ENCODE peak calls at places on chromosome 12, in four cellular contexts. V is psoas muscle, X is heart left ventricle, D is uterus. B is an unnamed sample.

GRCh38 chr12:68939500-68939899 is 6.5 kb upstream of the CPM start:
- DNase-seq in D (no peak), X (no peak), V (no peak), B (no peak)

GRCh38 chr12:84730561-84731162 is 181.9 kb downstream of the SLC6A15 start:
- DNase-seq in D (no peak), V (no peak), X (no peak), B (no peak)

GRCh38 chr12:54658306-54659264 is 10.4 kb upstream of the DCD start:
- DNase-seq in X (no peak), D (no peak), V (no peak), B (no peak)

GRCh38 chr12:26782372-26783132 is 50.4 kb downstream of the ITPR2 start:
- DNase-seq in V (no peak), X (no peak), D (no peak), B (no peak)

GRCh38 chr12:6215120-6215807 is 15.1 kb downstream of the CD9 start:
- DNase-seq in X (no peak), V (no peak), D (no peak), B (no peak)

GRCh38 chr12:99767809-99768208 is 120.3 kb downstream of the GARIN6 start:
- DNase-seq in X (no peak), D (no peak), V (no peak), B (no peak)

GRCh38 chr12:65854629-65855028 is 30.3 kb downstream of the HMGA2 start:
- DNase-seq in V (no peak), X (no peak), D (no peak), B (no peak)

GRCh38 chr12:27015730-27016076 is 1.5 kb upstream of the TM7SF3 start:
- DNase-seq in X (no peak), D (no peak), V (no peak), B (no peak)

GRCh38 chr12:79782197-79782890 is 91.6 kb upstream of the PAWR start:
- DNase-seq in D (no peak), X (no peak), V (no peak), B (no peak)

GRCh38 chr12:64103821-64104220 is 118.3 kb downstream of the KICS2 start:
- DNase-seq in D (no peak), X (no peak), V (no peak), B (no peak)

GRCh38 chr12:123767613-123768012 is 5.5 kb downstream of the DNAH10 start:
- DNase-seq in V (no peak), D (no peak), X (no peak), B (no peak)

GRCh38 chr12:253116-253831 is 9.4 kb downstream of the SLC6A13 start:
- DNase-seq in X (no peak), V (no peak), D (no peak), B (no peak)

GRCh38 chr12:130568546-130568945 is 147.6 kb downstream of the RIMBP2 start:
- DNase-seq in X (no peak), V (no peak), D (no peak), B (no peak)

GRCh38 chr12:2648406-2648805 is 146.4 kb upstream of the FKBP4 start:
- DNase-seq in D (no peak), V (no peak), X (no peak), B (no peak)

GRCh38 chr12:101782544-101782855 is 43.2 kb upstream of the SYCP3 start:
- DNase-seq in X (no peak), V (no peak), D (no peak), B (no peak)

GRCh38 chr12:31928246-31929139 is 30.7 kb upstream of the RESF1 start:
- DNase-seq in V (no peak), X (no peak), D (no peak), B (no peak)

GRCh38 chr12:6171409-6172015 is 28.7 kb upstream of the CD9 start:
- DNase-seq in V (peak; percentile 71), D (peak; percentile 43), X (peak; percentile 76), B (no peak)

GRCh38 chr12:92299744-92300143 is 154.1 kb upstream of the BTG1 start:
- DNase-seq in D (no peak), X (no peak), V (no peak), B (no peak)

GRCh38 chr12:98504368-98504617 is 11.1 kb upstream of the TMPO start:
- DNase-seq in X (no peak), D (no peak), V (no peak), B (no peak)

GRCh38 chr12:67590122-67590795 is 58.3 kb upstream of the DYRK2 start:
- DNase-seq in V (no peak), X (no peak), D (no peak), B (no peak)

GRCh38 chr12:120438495-120439198 is 734 bp downstream of the COX6A1 start:
- DNase-seq in V (no peak), X (no peak), D (no peak), B (no peak)

GRCh38 chr12:9829990-9830389 is 2.7 kb downstream of the KLRF1 start:
- DNase-seq in D (no peak), X (no peak), V (no peak), B (no peak)

GRCh38 chr12:51246254-51246853 is 7.7 kb downstream of the DAZAP2 start:
- DNase-seq in D (no peak), V (no peak), X (no peak), B (no peak)

GRCh38 chr12:131123817-131124216 is 170.1 kb downstream of the ADGRD1 start:
- DNase-seq in V (no peak), D (no peak), X (no peak), B (peak; percentile 34)

GRCh38 chr12:104752883-104753282 is 205.2 kb downstream of the SLC41A2 start:
- DNase-seq in X (no peak), V (no peak), D (no peak), B (no peak)

GRCh38 chr12:2841056-2841455 is 6.2 kb upstream of the NRIP2 start:
- DNase-seq in X (no peak), D (no peak), V (no peak), B (no peak)

GRCh38 chr12:105935106-105935505 is 203.6 kb downstream of the NUAK1 start:
- DNase-seq in V (no peak), X (no peak), D (no peak), B (no peak)

GRCh38 chr12:19841451-19841850 is 402.2 kb downstream of the AEBP2 start:
- DNase-seq in X (no peak), V (no peak), D (no peak), B (no peak)

GRCh38 chr12:65779946-65780345 is 44.3 kb upstream of the HMGA2 start:
- DNase-seq in D (no peak), X (no peak), V (no peak), B (no peak)

DNA sequence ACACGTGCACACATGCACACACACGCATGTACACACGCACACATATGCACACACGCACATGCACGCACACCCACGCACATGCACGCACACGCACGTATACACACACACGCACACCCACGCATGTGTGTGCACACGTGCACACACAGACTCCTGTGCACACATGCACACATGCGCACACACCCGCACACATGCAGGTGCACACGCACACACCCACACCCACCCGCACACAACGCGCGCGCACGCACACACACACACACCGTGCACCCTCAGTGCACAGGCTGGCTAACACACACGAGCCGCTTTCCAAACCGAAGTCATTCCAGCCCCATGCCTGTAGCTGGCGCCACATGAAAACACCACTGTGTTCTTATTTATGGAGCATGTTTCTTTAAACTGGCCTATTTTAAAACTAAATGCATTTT is 45.3 kb downstream of the GALNT9 start:
- DNase-seq in V (no peak), X (no peak), D (no peak), B (no peak)
- H3K27me3 ChIP-seq in V (no peaks in the 10 kb centered on the region), X (peaks cover 35% of the 10 kb centered on the region), D (no peaks in the 10 kb centered on the region), B (peaks cover 7% of the 10 kb centered on the region)

DNA sequence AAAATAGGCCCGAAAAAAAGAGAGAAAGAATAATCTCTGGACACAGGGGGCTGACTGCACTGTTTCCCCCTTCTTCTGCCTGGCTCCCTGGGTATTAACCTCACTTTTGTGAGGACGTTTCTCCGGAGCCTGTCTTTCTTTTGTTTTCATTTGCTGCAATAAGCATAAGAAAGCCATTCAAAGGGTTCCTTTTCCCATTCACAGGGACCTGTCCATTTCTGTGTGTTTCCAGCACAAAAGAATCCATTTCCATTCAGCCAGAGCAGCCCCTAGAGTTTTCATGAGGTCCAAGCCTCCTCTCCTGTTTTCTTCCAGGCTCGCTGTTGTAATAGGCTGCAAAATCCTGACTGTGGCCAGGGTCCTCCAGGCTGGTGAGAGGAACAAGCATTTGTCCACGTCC is 16.8 kb downstream of the PLXNC1 start:
- DNase-seq in D (no peak), X (no peak), V (no peak), B (no peak)
- H3K27me3 ChIP-seq in D (no peaks in the 10 kb centered on the region), X (no peaks in the 10 kb centered on the region), V (no peaks in the 10 kb centered on the region), B (no peaks in the 10 kb centered on the region)

DNA sequence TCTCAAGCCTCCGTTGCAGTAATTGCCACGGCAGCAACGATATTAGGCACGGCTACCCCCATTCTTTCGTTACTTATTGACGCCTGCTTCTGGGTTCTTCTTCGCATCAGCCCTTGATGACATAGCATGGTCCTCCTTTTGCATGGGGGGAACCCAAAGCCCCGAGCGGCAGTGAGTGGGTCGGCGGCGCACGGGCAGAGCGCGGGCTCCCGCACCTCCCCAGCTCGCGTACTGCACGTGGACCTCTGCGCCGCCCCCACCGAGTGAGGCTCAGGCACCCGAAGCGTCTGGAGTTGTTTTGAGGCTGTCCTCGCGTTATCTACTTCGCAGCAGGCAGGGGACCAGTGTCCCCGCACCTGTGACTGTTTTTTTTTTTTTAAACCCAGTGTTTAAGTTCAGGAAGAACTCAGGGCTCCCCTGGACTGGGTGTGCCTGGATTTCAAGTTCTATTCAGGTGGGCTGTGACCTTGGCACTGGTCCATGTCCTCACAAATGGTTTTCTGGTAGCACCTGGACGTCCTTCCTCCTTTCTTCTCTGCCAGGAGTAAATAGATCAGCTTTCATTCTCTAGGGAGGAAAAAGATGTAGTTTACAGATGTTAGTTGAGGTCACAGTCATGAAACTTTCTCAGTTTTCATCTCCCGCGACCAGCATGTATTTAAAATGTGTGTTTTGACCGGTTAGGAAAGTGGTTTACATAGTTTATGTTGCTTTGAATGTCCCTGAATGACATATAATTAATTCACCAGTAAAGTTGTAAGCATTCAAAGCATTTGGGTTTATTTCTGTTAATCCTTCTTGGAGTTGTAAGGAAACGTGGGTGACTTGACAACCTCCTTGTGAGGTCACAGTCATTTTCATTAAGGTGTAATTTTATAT is 1.4 kb upstream of the FOXN4 start:
- DNase-seq in X (no peak), V (no peak), D (no peak), B (no peak)
- H3K27me3 ChIP-seq in X (peaks cover 24% of the 10 kb centered on the region), V (no peaks in the 10 kb centered on the region), D (no peaks in the 10 kb centered on the region), B (no peaks in the 10 kb centered on the region)

GRCh38 chr12:49552014-49552413 is 13.2 kb downstream of the KCNH3 start:
- DNase-seq in D (no peak), X (peak; percentile 81), V (peak; percentile 84), B (no peak)

GRCh38 chr12:49550853-49551252 is 12.0 kb downstream of the KCNH3 start:
- DNase-seq in X (no peak), V (peak; percentile 17), D (no peak), B (no peak)

GRCh38 chr12:49553512-49554088 is 14.3 kb downstream of the MCRS1 start:
- DNase-seq in V (peak; percentile 2), X (peak; percentile 3), D (no peak), B (no peak)

GRCh38 chr12:49552899-49553298 is 14.1 kb downstream of the KCNH3 start:
- DNase-seq in D (no peak), X (peak; percentile 3), V (peak; percentile 15), B (no peak)

DNA sequence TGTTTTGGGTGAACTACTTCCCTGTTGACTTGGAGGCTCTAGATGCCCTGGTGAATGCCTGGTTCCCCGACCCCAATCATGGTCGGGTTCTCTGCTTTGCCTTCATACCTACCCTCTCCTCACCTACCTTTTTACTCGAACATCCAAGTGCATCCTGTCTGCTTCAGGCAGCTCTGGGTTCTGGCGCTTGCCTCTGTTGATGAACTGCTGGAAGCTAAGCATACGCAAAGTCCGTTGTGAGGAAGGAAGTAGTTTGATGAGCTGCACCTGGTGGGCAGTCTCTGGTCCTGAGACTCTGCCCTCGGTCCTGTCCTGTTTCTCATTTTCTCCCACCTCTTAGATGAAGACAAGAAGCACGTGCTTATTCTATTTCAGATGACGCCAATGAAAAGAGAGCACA is 13.6 kb downstream of the KCNH3 start:
- DNase-seq in V (peak; percentile 10), D (no peak), X (no peak), B (no peak)
- H3K27me3 ChIP-seq in V (no peaks in the 10 kb centered on the region), D (no peaks in the 10 kb centered on the region), X (peaks cover 7% of the 10 kb centered on the region), B (no peaks in the 10 kb centered on the region)